ENCODE peak calls at places on chromosome 1, in ten cellular contexts. One of them, this sample, is unnamed.

GRCh38 chr1:16153999-16154673 is 1.7 kb downstream of the EPHA2 start:
- DNase-seq in heart right ventricle: no peak
- DNase-seq in astrocyte of the spinal cord: no peak
- DNase-seq in cerebellar nuclear complex: no peak
- DNase-seq in HS-27A: no peak
- DNase-seq in NCI-H1694 treated with DMSO at 0.1 percent for 48 hours: no peak
- DNase-seq in A673: peak
- DNase-seq in GM20000: no peak
- DNase-seq in activated CD4-positive, alpha-beta T cell treated with anti-CD3 and anti-CD28 coated beads for 48 hours: peak
- DNase-seq in stomach: no peak
- DNase-seq in this sample: peak

GRCh38 chr1:92728687-92729086 is 56.2 kb downstream of the EVI5 start:
- DNase-seq in GM20000: no peak
- DNase-seq in activated CD4-positive, alpha-beta T cell treated with anti-CD3 and anti-CD28 coated beads for 48 hours: no peak
- DNase-seq in astrocyte of the spinal cord: no peak
- DNase-seq in stomach: no peak
- DNase-seq in A673: no peak
- DNase-seq in HS-27A: no peak
- DNase-seq in cerebellar nuclear complex: no peak
- DNase-seq in heart right ventricle: no peak
- DNase-seq in NCI-H1694 treated with DMSO at 0.1 percent for 48 hours: no peak
- DNase-seq in this sample: peak

GRCh38 chr1:18723206-18723605 is 92.6 kb downstream of the PAX7 start:
- DNase-seq in NCI-H1694 treated with DMSO at 0.1 percent for 48 hours: no peak
- DNase-seq in cerebellar nuclear complex: no peak
- DNase-seq in HS-27A: no peak
- DNase-seq in A673: peak
- DNase-seq in GM20000: no peak
- DNase-seq in astrocyte of the spinal cord: no peak
- DNase-seq in heart right ventricle: no peak
- DNase-seq in activated CD4-positive, alpha-beta T cell treated with anti-CD3 and anti-CD28 coated beads for 48 hours: no peak
- DNase-seq in stomach: no peak
- DNase-seq in this sample: no peak

GRCh38 chr1:227749916-227750710 is 14.9 kb downstream of the SNAP47 start:
- DNase-seq in stomach: no peak
- DNase-seq in activated CD4-positive, alpha-beta T cell treated with anti-CD3 and anti-CD28 coated beads for 48 hours: no peak
- DNase-seq in heart right ventricle: peak
- DNase-seq in cerebellar nuclear complex: no peak
- DNase-seq in A673: no peak
- DNase-seq in GM20000: no peak
- DNase-seq in HS-27A: no peak
- DNase-seq in NCI-H1694 treated with DMSO at 0.1 percent for 48 hours: no peak
- DNase-seq in astrocyte of the spinal cord: no peak
- DNase-seq in this sample: no peak

GRCh38 chr1:227432181-227432535 is 113.9 kb upstream of the CDC42BPA start:
- DNase-seq in heart right ventricle: no peak
- DNase-seq in stomach: no peak
- DNase-seq in NCI-H1694 treated with DMSO at 0.1 percent for 48 hours: no peak
- DNase-seq in activated CD4-positive, alpha-beta T cell treated with anti-CD3 and anti-CD28 coated beads for 48 hours: no peak
- DNase-seq in HS-27A: no peak
- DNase-seq in astrocyte of the spinal cord: no peak
- DNase-seq in GM20000: no peak
- DNase-seq in cerebellar nuclear complex: no peak
- DNase-seq in A673: no peak
- DNase-seq in this sample: no peak

GRCh38 chr1:163870666-163871065 is 548.9 kb downstream of the NUF2 start:
- DNase-seq in heart right ventricle: no peak
- DNase-seq in GM20000: no peak
- DNase-seq in HS-27A: no peak
- DNase-seq in A673: no peak
- DNase-seq in NCI-H1694 treated with DMSO at 0.1 percent for 48 hours: no peak
- DNase-seq in cerebellar nuclear complex: no peak
- DNase-seq in astrocyte of the spinal cord: no peak
- DNase-seq in activated CD4-positive, alpha-beta T cell treated with anti-CD3 and anti-CD28 coated beads for 48 hours: no peak
- DNase-seq in stomach: no peak
- DNase-seq in this sample: peak

GRCh38 chr1:225707824-225708223 is 54.9 kb upstream of the ENAH start:
- DNase-seq in cerebellar nuclear complex: no peak
- DNase-seq in activated CD4-positive, alpha-beta T cell treated with anti-CD3 and anti-CD28 coated beads for 48 hours: no peak
- DNase-seq in stomach: no peak
- DNase-seq in HS-27A: no peak
- DNase-seq in astrocyte of the spinal cord: no peak
- DNase-seq in GM20000: no peak
- DNase-seq in NCI-H1694 treated with DMSO at 0.1 percent for 48 hours: no peak
- DNase-seq in A673: no peak
- DNase-seq in heart right ventricle: no peak
- DNase-seq in this sample: no peak

GRCh38 chr1:246181244-246181643 is 325.8 kb downstream of the SMYD3 start:
- DNase-seq in astrocyte of the spinal cord: no peak
- DNase-seq in A673: no peak
- DNase-seq in activated CD4-positive, alpha-beta T cell treated with anti-CD3 and anti-CD28 coated beads for 48 hours: no peak
- DNase-seq in HS-27A: no peak
- DNase-seq in NCI-H1694 treated with DMSO at 0.1 percent for 48 hours: no peak
- DNase-seq in stomach: no peak
- DNase-seq in GM20000: no peak
- DNase-seq in cerebellar nuclear complex: no peak
- DNase-seq in heart right ventricle: no peak
- DNase-seq in this sample: no peak

GRCh38 chr1:118081387-118081786 is 103.6 kb downstream of the SPAG17 start:
- DNase-seq in A673: no peak
- DNase-seq in NCI-H1694 treated with DMSO at 0.1 percent for 48 hours: no peak
- DNase-seq in heart right ventricle: no peak
- DNase-seq in stomach: no peak
- DNase-seq in GM20000: peak
- DNase-seq in astrocyte of the spinal cord: no peak
- DNase-seq in HS-27A: no peak
- DNase-seq in cerebellar nuclear complex: no peak
- DNase-seq in activated CD4-positive, alpha-beta T cell treated with anti-CD3 and anti-CD28 coated beads for 48 hours: no peak
- DNase-seq in this sample: no peak

GRCh38 chr1:2179283-2180013 is 15.1 kb downstream of the FAAP20 start:
- DNase-seq in activated CD4-positive, alpha-beta T cell treated with anti-CD3 and anti-CD28 coated beads for 48 hours: no peak
- DNase-seq in GM20000: no peak
- DNase-seq in HS-27A: no peak
- DNase-seq in astrocyte of the spinal cord: no peak
- DNase-seq in A673: peak
- DNase-seq in heart right ventricle: no peak
- DNase-seq in stomach: no peak
- DNase-seq in NCI-H1694 treated with DMSO at 0.1 percent for 48 hours: no peak
- DNase-seq in cerebellar nuclear complex: no peak
- DNase-seq in this sample: no peak

GRCh38 chr1:63317007-63317813 is 5.2 kb upstream of the FOXD3 start:
- DNase-seq in HS-27A: no peak
- DNase-seq in activated CD4-positive, alpha-beta T cell treated with anti-CD3 and anti-CD28 coated beads for 48 hours: peak
- DNase-seq in A673: peak
- DNase-seq in cerebellar nuclear complex: no peak
- DNase-seq in heart right ventricle: no peak
- DNase-seq in stomach: peak
- DNase-seq in GM20000: peak
- DNase-seq in NCI-H1694 treated with DMSO at 0.1 percent for 48 hours: peak
- DNase-seq in astrocyte of the spinal cord: peak
- DNase-seq in this sample: peak

GRCh38 chr1:197469620-197470210 is 201.7 kb downstream of the CRB1 start:
- DNase-seq in activated CD4-positive, alpha-beta T cell treated with anti-CD3 and anti-CD28 coated beads for 48 hours: no peak
- DNase-seq in heart right ventricle: no peak
- DNase-seq in A673: peak
- DNase-seq in HS-27A: no peak
- DNase-seq in stomach: no peak
- DNase-seq in astrocyte of the spinal cord: no peak
- DNase-seq in NCI-H1694 treated with DMSO at 0.1 percent for 48 hours: no peak
- DNase-seq in GM20000: no peak
- DNase-seq in cerebellar nuclear complex: no peak
- DNase-seq in this sample: no peak

GRCh38 chr1:31372051-31372450 is 825 bp downstream of the FABP3 start:
- DNase-seq in HS-27A: no peak
- DNase-seq in activated CD4-positive, alpha-beta T cell treated with anti-CD3 and anti-CD28 coated beads for 48 hours: no peak
- DNase-seq in A673: no peak
- DNase-seq in heart right ventricle: no peak
- DNase-seq in NCI-H1694 treated with DMSO at 0.1 percent for 48 hours: no peak
- DNase-seq in astrocyte of the spinal cord: no peak
- DNase-seq in GM20000: no peak
- DNase-seq in stomach: peak
- DNase-seq in cerebellar nuclear complex: no peak
- DNase-seq in this sample: no peak

GRCh38 chr1:217482356-217483102 is 148.4 kb downstream of the GPATCH2 start:
- DNase-seq in A673: no peak
- DNase-seq in stomach: no peak
- DNase-seq in activated CD4-positive, alpha-beta T cell treated with anti-CD3 and anti-CD28 coated beads for 48 hours: peak
- DNase-seq in cerebellar nuclear complex: no peak
- DNase-seq in GM20000: peak
- DNase-seq in HS-27A: peak
- DNase-seq in NCI-H1694 treated with DMSO at 0.1 percent for 48 hours: no peak
- DNase-seq in heart right ventricle: no peak
- DNase-seq in astrocyte of the spinal cord: peak
- DNase-seq in this sample: peak

GRCh38 chr1:176017722-176018121 is 189.4 kb downstream of the COP1 start:
- DNase-seq in NCI-H1694 treated with DMSO at 0.1 percent for 48 hours: no peak
- DNase-seq in HS-27A: no peak
- DNase-seq in cerebellar nuclear complex: no peak
- DNase-seq in heart right ventricle: no peak
- DNase-seq in stomach: no peak
- DNase-seq in activated CD4-positive, alpha-beta T cell treated with anti-CD3 and anti-CD28 coated beads for 48 hours: no peak
- DNase-seq in A673: no peak
- DNase-seq in GM20000: peak
- DNase-seq in astrocyte of the spinal cord: no peak
- DNase-seq in this sample: no peak

GRCh38 chr1:10624256-10625050 is 149.7 kb downstream of the PEX14 start:
- DNase-seq in stomach: peak
- DNase-seq in activated CD4-positive, alpha-beta T cell treated with anti-CD3 and anti-CD28 coated beads for 48 hours: no peak
- DNase-seq in heart right ventricle: no peak
- DNase-seq in cerebellar nuclear complex: no peak
- DNase-seq in NCI-H1694 treated with DMSO at 0.1 percent for 48 hours: no peak
- DNase-seq in GM20000: no peak
- DNase-seq in A673: no peak
- DNase-seq in HS-27A: no peak
- DNase-seq in astrocyte of the spinal cord: no peak
- DNase-seq in this sample: no peak

GRCh38 chr1:240320645-240321044 is 229.0 kb downstream of the FMN2 start:
- DNase-seq in stomach: no peak
- DNase-seq in NCI-H1694 treated with DMSO at 0.1 percent for 48 hours: no peak
- DNase-seq in activated CD4-positive, alpha-beta T cell treated with anti-CD3 and anti-CD28 coated beads for 48 hours: no peak
- DNase-seq in cerebellar nuclear complex: no peak
- DNase-seq in A673: no peak
- DNase-seq in astrocyte of the spinal cord: no peak
- DNase-seq in HS-27A: no peak
- DNase-seq in GM20000: no peak
- DNase-seq in heart right ventricle: no peak
- DNase-seq in this sample: no peak

GRCh38 chr1:96028071-96028470 is 693.5 kb upstream of the PTBP2 start:
- DNase-seq in stomach: no peak
- DNase-seq in NCI-H1694 treated with DMSO at 0.1 percent for 48 hours: no peak
- DNase-seq in A673: no peak
- DNase-seq in HS-27A: no peak
- DNase-seq in GM20000: no peak
- DNase-seq in cerebellar nuclear complex: no peak
- DNase-seq in activated CD4-positive, alpha-beta T cell treated with anti-CD3 and anti-CD28 coated beads for 48 hours: no peak
- DNase-seq in astrocyte of the spinal cord: no peak
- DNase-seq in heart right ventricle: no peak
- DNase-seq in this sample: no peak

GRCh38 chr1:8441466-8441865 is 123.6 kb downstream of the SLC45A1 start:
- DNase-seq in cerebellar nuclear complex: no peak
- DNase-seq in NCI-H1694 treated with DMSO at 0.1 percent for 48 hours: no peak
- DNase-seq in activated CD4-positive, alpha-beta T cell treated with anti-CD3 and anti-CD28 coated beads for 48 hours: no peak
- DNase-seq in heart right ventricle: no peak
- DNase-seq in astrocyte of the spinal cord: no peak
- DNase-seq in GM20000: no peak
- DNase-seq in HS-27A: no peak
- DNase-seq in A673: no peak
- DNase-seq in stomach: no peak
- DNase-seq in this sample: no peak

GRCh38 chr1:169568497-169568896 is 17.8 kb downstream of the F5 start:
- DNase-seq in NCI-H1694 treated with DMSO at 0.1 percent for 48 hours: no peak
- DNase-seq in A673: no peak
- DNase-seq in cerebellar nuclear complex: no peak
- DNase-seq in stomach: no peak
- DNase-seq in GM20000: no peak
- DNase-seq in heart right ventricle: no peak
- DNase-seq in astrocyte of the spinal cord: no peak
- DNase-seq in activated CD4-positive, alpha-beta T cell treated with anti-CD3 and anti-CD28 coated beads for 48 hours: no peak
- DNase-seq in HS-27A: no peak
- DNase-seq in this sample: no peak

GRCh38 chr1:51168266-51168845 is 66.3 kb downstream of the C1orf185 start:
- DNase-seq in cerebellar nuclear complex: no peak
- DNase-seq in A673: no peak
- DNase-seq in GM20000: no peak
- DNase-seq in HS-27A: no peak
- DNase-seq in activated CD4-positive, alpha-beta T cell treated with anti-CD3 and anti-CD28 coated beads for 48 hours: no peak
- DNase-seq in astrocyte of the spinal cord: peak
- DNase-seq in heart right ventricle: no peak
- DNase-seq in NCI-H1694 treated with DMSO at 0.1 percent for 48 hours: no peak
- DNase-seq in stomach: no peak
- DNase-seq in this sample: peak

GRCh38 chr1:55813619-55814018 is 598.5 kb upstream of the USP24 start:
- DNase-seq in astrocyte of the spinal cord: peak
- DNase-seq in NCI-H1694 treated with DMSO at 0.1 percent for 48 hours: no peak
- DNase-seq in stomach: peak
- DNase-seq in GM20000: no peak
- DNase-seq in A673: no peak
- DNase-seq in heart right ventricle: peak
- DNase-seq in activated CD4-positive, alpha-beta T cell treated with anti-CD3 and anti-CD28 coated beads for 48 hours: no peak
- DNase-seq in HS-27A: no peak
- DNase-seq in cerebellar nuclear complex: no peak
- DNase-seq in this sample: peak

GRCh38 chr1:27600500-27601175 is 3.3 kb downstream of the AHDC1 start:
- DNase-seq in A673: peak
- DNase-seq in heart right ventricle: no peak
- DNase-seq in GM20000: no peak
- DNase-seq in astrocyte of the spinal cord: no peak
- DNase-seq in HS-27A: no peak
- DNase-seq in NCI-H1694 treated with DMSO at 0.1 percent for 48 hours: peak
- DNase-seq in cerebellar nuclear complex: no peak
- DNase-seq in activated CD4-positive, alpha-beta T cell treated with anti-CD3 and anti-CD28 coated beads for 48 hours: no peak
- DNase-seq in stomach: no peak
- DNase-seq in this sample: peak

GRCh38 chr1:24683713-24684162 is 40.6 kb downstream of the SRRM1 start:
- DNase-seq in cerebellar nuclear complex: no peak
- DNase-seq in A673: peak
- DNase-seq in heart right ventricle: no peak
- DNase-seq in stomach: no peak
- DNase-seq in GM20000: no peak
- DNase-seq in NCI-H1694 treated with DMSO at 0.1 percent for 48 hours: no peak
- DNase-seq in HS-27A: peak
- DNase-seq in activated CD4-positive, alpha-beta T cell treated with anti-CD3 and anti-CD28 coated beads for 48 hours: no peak
- DNase-seq in astrocyte of the spinal cord: peak
- DNase-seq in this sample: peak

GRCh38 chr1:206839857-206840256 is 25.6 kb upstream of the IL20 start:
- DNase-seq in HS-27A: peak
- DNase-seq in cerebellar nuclear complex: no peak
- DNase-seq in stomach: no peak
- DNase-seq in GM20000: no peak
- DNase-seq in heart right ventricle: no peak
- DNase-seq in A673: no peak
- DNase-seq in NCI-H1694 treated with DMSO at 0.1 percent for 48 hours: no peak
- DNase-seq in activated CD4-positive, alpha-beta T cell treated with anti-CD3 and anti-CD28 coated beads for 48 hours: no peak
- DNase-seq in astrocyte of the spinal cord: peak
- DNase-seq in this sample: peak

GRCh38 chr1:86712088-86712860 is 7.9 kb downstream of the SH3GLB1 start:
- DNase-seq in NCI-H1694 treated with DMSO at 0.1 percent for 48 hours: no peak
- DNase-seq in activated CD4-positive, alpha-beta T cell treated with anti-CD3 and anti-CD28 coated beads for 48 hours: no peak
- DNase-seq in HS-27A: no peak
- DNase-seq in stomach: no peak
- DNase-seq in heart right ventricle: no peak
- DNase-seq in cerebellar nuclear complex: no peak
- DNase-seq in GM20000: no peak
- DNase-seq in astrocyte of the spinal cord: no peak
- DNase-seq in A673: no peak
- DNase-seq in this sample: no peak

GRCh38 chr1:37764888-37765441 is at the start of gene EPHA10:
- DNase-seq in stomach: no peak
- DNase-seq in HS-27A: no peak
- DNase-seq in activated CD4-positive, alpha-beta T cell treated with anti-CD3 and anti-CD28 coated beads for 48 hours: no peak
- DNase-seq in cerebellar nuclear complex: no peak
- DNase-seq in NCI-H1694 treated with DMSO at 0.1 percent for 48 hours: peak
- DNase-seq in GM20000: no peak
- DNase-seq in astrocyte of the spinal cord: no peak
- DNase-seq in A673: no peak
- DNase-seq in heart right ventricle: no peak
- DNase-seq in this sample: no peak

GRCh38 chr1:76854255-76854654 is 13.0 kb upstream of the ST6GALNAC5 start:
- DNase-seq in astrocyte of the spinal cord: no peak
- DNase-seq in activated CD4-positive, alpha-beta T cell treated with anti-CD3 and anti-CD28 coated beads for 48 hours: no peak
- DNase-seq in A673: no peak
- DNase-seq in GM20000: no peak
- DNase-seq in cerebellar nuclear complex: no peak
- DNase-seq in NCI-H1694 treated with DMSO at 0.1 percent for 48 hours: no peak
- DNase-seq in HS-27A: no peak
- DNase-seq in stomach: no peak
- DNase-seq in heart right ventricle: no peak
- DNase-seq in this sample: no peak